ENCODE peak calls at places on chromosomes 1 and 21, in eight cellular contexts. S, Y, B, D, P, V, R and K are unnamed samples.

GRCh38 chr21:31124005-31124404 is 85.7 kb upstream of the KRTAP19-8 start:
- DNase-seq in S (peak), Y (no peak), B (no peak), D (no peak), P (no peak), V (no peak), R (no peak), K (no peak)

GRCh38 chr1:1626207-1627141 is 5.5 kb upstream of the MMP23B start:
- DNase-seq in S (no peak), Y (no peak), B (no peak), D (no peak), P (no peak), V (no peak), R (peak), K (peak)

GRCh38 chr1:24052119-24052695 is 59.7 kb downstream of the MYOM3 start:
- DNase-seq in S (no peak), Y (peak), B (no peak), D (no peak), P (peak), V (no peak), R (peak), K (no peak)

GRCh38 chr1:232767381-232768074 is 37.7 kb upstream of the MAP10 start:
- DNase-seq in S (no peak), Y (peak), B (peak), D (peak), P (peak), V (no peak), R (no peak), K (no peak)

GRCh38 chr1:201049248-201049831 is 25.8 kb upstream of the KIF21B start:
- DNase-seq in S (no peak), Y (no peak), B (no peak), D (no peak), P (no peak), V (peak), R (no peak), K (peak)

GRCh38 chr1:62436039-62436465 is 797 bp upstream of the USP1 start:
- DNase-seq in S (no peak), Y (no peak), B (peak), D (no peak), P (no peak), V (no peak), R (peak), K (peak)

GRCh38 chr1:109201123-109201703 is 12.5 kb upstream of the SARS1 start:
- DNase-seq in S (peak), Y (peak), B (no peak), D (peak), P (peak), V (peak), R (no peak), K (peak)

GRCh38 chr1:200036616-200037270 is 9.2 kb downstream of the NR5A2 start:
- DNase-seq in S (no peak), Y (no peak), B (no peak), D (no peak), P (no peak), V (no peak), R (no peak), K (no peak)

GRCh38 chr1:30191154-30191702 is 532.2 kb downstream of the MATN1 start:
- DNase-seq in S (no peak), Y (peak), B (no peak), D (peak), P (peak), V (peak), R (no peak), K (peak)

GRCh38 chr1:218380125-218380977 is 35.2 kb downstream of the TGFB2 start:
- DNase-seq in S (peak), Y (peak), B (no peak), D (peak), P (peak), V (no peak), R (no peak), K (peak)

GRCh38 chr1:160161965-160162705 is 10.7 kb downstream of the ATP1A4 start:
- DNase-seq in S (peak), Y (peak), B (no peak), D (no peak), P (peak), V (no peak), R (no peak), K (no peak)

GRCh38 chr1:48000883-48001282 is 3.7 kb upstream of the TRABD2B start:
- DNase-seq in S (no peak), Y (no peak), B (no peak), D (no peak), P (no peak), V (no peak), R (no peak), K (no peak)

GRCh38 chr1:16013220-16013907 is 4.5 kb downstream of the HSPB7 start:
- DNase-seq in S (peak), Y (peak), B (no peak), D (no peak), P (peak), V (peak), R (no peak), K (peak)

GRCh38 chr1:164673584-164674214 is 114.7 kb downstream of the PBX1 start:
- DNase-seq in S (no peak), Y (no peak), B (no peak), D (no peak), P (no peak), V (peak), R (no peak), K (peak)

GRCh38 chr1:223036479-223036845 is 106.6 kb downstream of the TLR5 start:
- DNase-seq in S (no peak), Y (no peak), B (no peak), D (no peak), P (no peak), V (no peak), R (no peak), K (no peak)

GRCh38 chr1:204320413-204320812 is 39.3 kb downstream of the PLEKHA6 start:
- DNase-seq in S (no peak), Y (peak), B (no peak), D (no peak), P (peak), V (no peak), R (no peak), K (peak)

GRCh38 chr1:65235867-65236805 is 73.2 kb upstream of the DNAJC6 start:
- DNase-seq in S (peak), Y (peak), B (no peak), D (no peak), P (peak), V (peak), R (no peak), K (no peak)

GRCh38 chr1:192702212-192702993 is 66.5 kb downstream of the RGS13 start:
- DNase-seq in S (no peak), Y (peak), B (no peak), D (peak), P (peak), V (no peak), R (no peak), K (no peak)

GRCh38 chr1:63779872-63780271 is 6.1 kb downstream of the ROR1 start:
- DNase-seq in S (no peak), Y (peak), B (no peak), D (no peak), P (peak), V (no peak), R (no peak), K (no peak)

GRCh38 chr21:19246018-19246417 is 842.4 kb upstream of the TMPRSS15 start:
- DNase-seq in S (no peak), Y (no peak), B (no peak), D (no peak), P (no peak), V (no peak), R (no peak), K (no peak)

GRCh38 chr1:107862064-107862463 is 102.9 kb downstream of the VAV3 start:
- DNase-seq in S (no peak), Y (no peak), B (no peak), D (no peak), P (no peak), V (no peak), R (no peak), K (no peak)

GRCh38 chr1:8457771-8458409 is 140.0 kb downstream of the SLC45A1 start:
- DNase-seq in S (no peak), Y (no peak), B (no peak), D (no peak), P (no peak), V (no peak), R (no peak), K (no peak)

GRCh38 chr1:59146651-59147358 is 150.1 kb upstream of the FGGY start:
- DNase-seq in S (peak), Y (peak), B (no peak), D (no peak), P (peak), V (peak), R (peak), K (peak)

GRCh38 chr21:45591619-45592207 is 49.5 kb upstream of the SLC19A1 start:
- DNase-seq in S (no peak), Y (no peak), B (no peak), D (no peak), P (no peak), V (no peak), R (peak), K (peak)

GRCh38 chr21:31136891-31137290 is 98.6 kb upstream of the KRTAP19-8 start:
- DNase-seq in S (no peak), Y (peak), B (no peak), D (no peak), P (peak), V (peak), R (no peak), K (no peak)

GRCh38 chr21:45019076-45019886 is 55.1 kb upstream of the ADARB1 start:
- DNase-seq in S (no peak), Y (no peak), B (no peak), D (no peak), P (no peak), V (peak), R (peak), K (peak)

GRCh38 chr1:153805929-153806750 is 30.9 kb downstream of the SLC27A3 start:
- DNase-seq in S (no peak), Y (no peak), B (no peak), D (no peak), P (no peak), V (no peak), R (peak), K (no peak)

GRCh38 chr1:205271277-205271676 is 43.5 kb downstream of the TMCC2 start:
- DNase-seq in S (no peak), Y (peak), B (no peak), D (no peak), P (peak), V (no peak), R (no peak), K (peak)

GRCh38 chr1:58477390-58477789 is 69.1 kb downstream of the OMA1 start:
- DNase-seq in S (no peak), Y (no peak), B (no peak), D (peak), P (no peak), V (no peak), R (no peak), K (no peak)

GRCh38 chr21:24693779-24694178 is 913.5 kb downstream of the MRPL39 start:
- DNase-seq in S (no peak), Y (no peak), B (no peak), D (no peak), P (no peak), V (no peak), R (no peak), K (no peak)

GRCh38 chr1:91757760-91758545 is 128.0 kb downstream of the TGFBR3 start:
- DNase-seq in S (no peak), Y (peak), B (no peak), D (peak), P (peak), V (no peak), R (no peak), K (no peak)

GRCh38 chr1:86858524-86859261 is 55.2 kb downstream of the SELENOF start:
- DNase-seq in S (no peak), Y (no peak), B (no peak), D (no peak), P (no peak), V (no peak), R (no peak), K (no peak)

GRCh38 chr1:181548491-181548890 is 65.2 kb downstream of the CACNA1E start:
- DNase-seq in S (no peak), Y (peak), B (no peak), D (no peak), P (no peak), V (no peak), R (no peak), K (no peak)

GRCh38 chr1:171212607-171213347 is 27.7 kb downstream of the FMO2 start:
- DNase-seq in S (no peak), Y (no peak), B (no peak), D (no peak), P (no peak), V (no peak), R (no peak), K (no peak)

GRCh38 chr21:44437696-44438431 is 17.4 kb upstream of the LRRC3 start:
- DNase-seq in S (no peak), Y (no peak), B (no peak), D (no peak), P (no peak), V (no peak), R (peak), K (peak)

GRCh38 chr1:234322097-234322496 is 51.2 kb upstream of the COA6 start:
- DNase-seq in S (no peak), Y (no peak), B (no peak), D (no peak), P (no peak), V (no peak), R (no peak), K (no peak)

GRCh38 chr1:234321211-234321610 is 52.0 kb upstream of the COA6 start:
- DNase-seq in S (no peak), Y (no peak), B (no peak), D (no peak), P (no peak), V (no peak), R (no peak), K (peak)

GRCh38 chr1:234320549-234320948 is 52.7 kb upstream of the COA6 start:
- DNase-seq in S (no peak), Y (no peak), B (no peak), D (no peak), P (no peak), V (no peak), R (no peak), K (peak)

GRCh38 chr1:234324668-234325225 is 48.5 kb upstream of the COA6 start:
- DNase-seq in S (no peak), Y (no peak), B (no peak), D (no peak), P (no peak), V (peak), R (no peak), K (no peak)

DNA sequence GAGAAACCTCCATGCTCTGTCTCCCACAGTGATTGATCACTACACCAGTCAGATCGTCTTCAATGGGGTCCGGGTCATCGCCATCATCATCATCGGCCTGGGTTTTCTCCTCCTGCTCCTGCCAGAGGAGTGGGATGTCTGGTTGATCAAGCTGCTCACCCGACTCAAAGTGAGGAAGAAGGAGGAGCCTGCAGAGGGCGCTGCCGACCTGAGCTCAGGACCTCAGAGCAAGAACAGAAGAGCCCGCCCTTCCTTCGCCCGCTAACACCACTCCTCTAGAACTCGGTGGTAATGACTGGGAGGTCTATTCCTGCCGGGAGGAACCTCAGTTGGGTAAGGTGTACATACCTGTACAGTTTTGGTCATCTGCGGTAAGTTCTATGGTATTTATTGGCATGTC is 50.3 kb upstream of the COA6 start:
- DNase-seq in S (peak), Y (peak), B (no peak), D (no peak), P (peak), V (no peak), R (peak), K (peak)
- TF ChIP-seq CTCF in S (peak), Y (peak), B (peak), D (no peak), P (peak), V (peak), R (peak), K (peak)

GRCh38 chr1:31640964-31641363 is 3.7 kb downstream of the PEF1 start:
- DNase-seq in S (no peak), Y (no peak), B (no peak), D (no peak), P (no peak), V (no peak), R (no peak), K (no peak)

GRCh38 chr1:31642366-31642765 is 2.3 kb downstream of the PEF1 start:
- DNase-seq in S (no peak), Y (no peak), B (no peak), D (no peak), P (no peak), V (no peak), R (no peak), K (no peak)

GRCh38 chr1:31637915-31638673 is 6.6 kb downstream of the PEF1 start:
- DNase-seq in S (no peak), Y (peak), B (no peak), D (no peak), P (no peak), V (no peak), R (no peak), K (no peak)

GRCh38 chr1:31639543-31639942 is 5.1 kb downstream of the PEF1 start:
- DNase-seq in S (no peak), Y (peak), B (no peak), D (peak), P (peak), V (no peak), R (no peak), K (peak)

GRCh38 chr1:31640179-31640578 is 4.5 kb downstream of the PEF1 start:
- DNase-seq in S (no peak), Y (no peak), B (no peak), D (no peak), P (no peak), V (no peak), R (no peak), K (no peak)
- TF ChIP-seq CTCF in S (no peak), Y (no peak), B (peak), D (no peak), P (no peak), V (no peak), R (no peak), K (no peak)

GRCh38 chr1:56334027-56334426 is 245.3 kb downstream of the PLPP3 start:
- DNase-seq in S (no peak), Y (no peak), B (no peak), D (no peak), P (no peak), V (no peak), R (no peak), K (no peak)
- TF ChIP-seq CTCF in S (no peak), Y (no peak), B (no peak), D (no peak), P (no peak), V (no peak), R (no peak), K (no peak)

DNA sequence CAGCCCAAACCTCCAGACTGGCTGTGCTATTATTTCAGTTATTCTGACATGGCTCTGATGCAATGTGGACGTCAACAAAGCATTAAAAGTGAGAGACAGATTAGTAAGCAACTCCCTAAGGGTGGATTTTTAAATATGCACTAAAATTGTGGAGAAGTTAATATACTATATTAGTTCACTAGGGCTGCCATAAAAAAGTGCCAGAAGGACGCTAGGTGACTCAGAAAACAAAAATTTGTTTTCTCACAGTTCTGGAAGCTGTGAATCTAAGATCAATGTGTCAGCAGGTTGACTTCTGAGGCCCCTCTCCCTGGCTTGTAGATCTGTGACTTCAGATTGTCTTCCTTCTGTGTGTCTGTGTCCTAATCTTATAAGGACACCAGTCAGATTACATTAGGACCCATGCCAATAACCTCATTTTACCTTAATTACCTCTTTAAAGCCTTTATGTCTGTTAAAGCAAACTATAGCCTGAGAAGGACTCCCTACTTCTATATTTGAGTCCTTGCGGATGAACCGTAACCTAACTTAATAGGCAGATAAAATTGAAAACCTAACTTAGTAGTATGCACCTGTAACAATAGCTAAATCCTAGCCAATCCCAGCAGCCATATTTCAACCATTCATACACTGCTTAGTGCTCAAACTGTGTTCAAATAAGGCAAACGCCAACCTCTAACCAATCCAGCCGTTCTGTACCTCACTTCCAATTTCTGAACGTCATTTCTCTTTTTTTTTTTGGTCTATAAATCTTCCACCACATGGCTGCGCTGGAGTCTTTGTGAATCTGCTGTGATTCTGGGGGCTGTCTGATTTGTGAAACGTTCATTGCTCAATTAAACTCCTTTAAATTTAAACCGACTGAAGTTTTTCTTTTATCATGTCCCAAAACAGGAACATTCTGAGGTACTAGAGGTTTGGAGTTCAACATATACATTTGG is 65.9 kb upstream of the BACH1 start:
- DNase-seq in S (no peak), Y (peak), B (no peak), D (peak), P (peak), V (no peak), R (no peak), K (no peak)
- TF ChIP-seq CTCF in S (peak), Y (no peak), B (no peak), D (no peak), P (no peak), V (no peak), R (no peak), K (peak)

GRCh38 chr1:150525348-150525747 is 9.8 kb downstream of the FALEC start:
- DNase-seq in S (no peak), Y (no peak), B (no peak), D (no peak), P (no peak), V (no peak), R (no peak), K (no peak)
- TF ChIP-seq CTCF in S (no peak), Y (no peak), B (no peak), D (no peak), P (no peak), V (no peak), R (no peak), K (no peak)

GRCh38 chr1:55582078-55582477 is 366.9 kb upstream of the USP24 start:
- DNase-seq in S (no peak), Y (no peak), B (no peak), D (no peak), P (no peak), V (no peak), R (no peak), K (no peak)
- TF ChIP-seq CTCF in S (no peak), Y (no peak), B (no peak), D (no peak), P (no peak), V (no peak), R (no peak), K (no peak)

DNA sequence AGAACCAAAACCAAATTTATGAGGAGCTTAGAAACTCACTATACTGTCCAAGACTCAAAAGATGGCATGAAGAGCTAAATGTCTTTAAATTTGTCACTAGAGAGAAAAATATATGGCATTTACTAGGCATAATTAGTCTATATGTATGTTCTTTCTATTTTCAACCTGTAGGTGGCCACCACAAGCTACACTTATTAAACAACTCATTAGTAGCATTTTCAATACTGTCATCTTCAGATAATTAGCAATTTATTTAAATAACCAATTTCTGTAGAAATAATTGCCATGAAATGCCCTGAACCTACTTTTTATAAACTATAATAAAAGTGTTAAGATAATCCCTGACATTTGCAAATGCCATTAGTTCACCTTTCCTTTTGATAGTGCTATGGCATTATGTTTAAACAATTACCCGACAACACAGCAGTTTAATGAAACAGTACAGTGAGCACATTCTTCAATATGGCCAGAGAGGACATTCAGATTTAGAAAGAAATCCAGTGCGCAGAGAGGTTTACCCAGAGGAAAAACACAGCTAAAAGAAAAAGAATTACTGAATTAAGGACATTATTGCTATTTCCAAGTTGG is 522.5 kb downstream of the PTBP2 start:
- DNase-seq in S (peak), Y (peak), B (no peak), D (peak), P (peak), V (peak), R (no peak), K (no peak)
- TF ChIP-seq CTCF in S (peak), Y (peak), B (peak), D (peak), P (peak), V (peak), R (peak), K (peak)